ENCODE peak calls at places on chromosomes 16 and 17, in four cellular contexts. One of them, this sample, is unnamed.

GRCh38 chr16:4682616-4683254 is 10.6 kb upstream of the NUDT16L1 start:
- DNase-seq in K562: peak
- DNase-seq in HepG2: peak
- DNase-seq in GM12878: no peak
- DNase-seq in this sample: peak

GRCh38 chr16:57801098-57801855 is 1.0 kb downstream of the KIFC3 start:
- DNase-seq in GM12878: no peak
- DNase-seq in HepG2: no peak
- DNase-seq in K562: no peak
- DNase-seq in this sample: no peak

GRCh38 chr16:30004424-30004776 is 6.4 kb downstream of the DOC2A start:
- DNase-seq in HepG2: no peak
- DNase-seq in K562: no peak
- DNase-seq in GM12878: no peak
- DNase-seq in this sample: no peak

GRCh38 chr17:64679710-64680216 is 17.7 kb upstream of the SMURF2 start:
- DNase-seq in HepG2: peak
- DNase-seq in K562: no peak
- DNase-seq in GM12878: no peak
- DNase-seq in this sample: no peak

GRCh38 chr16:67150058-67150832 is 553 bp downstream of the B3GNT9 start:
- DNase-seq in GM12878: no peak
- DNase-seq in HepG2: no peak
- DNase-seq in K562: peak
- DNase-seq in this sample: peak

GRCh38 chr17:56812971-56813388 is 20.7 kb downstream of the C17orf67 start:
- DNase-seq in GM12878: no peak
- DNase-seq in K562: no peak
- DNase-seq in HepG2: no peak
- DNase-seq in this sample: no peak

GRCh38 chr16:19566362-19566761 is 10.9 kb downstream of the VPS35L start:
- DNase-seq in GM12878: no peak
- DNase-seq in HepG2: no peak
- DNase-seq in K562: no peak
- DNase-seq in this sample: no peak

GRCh38 chr17:35612924-35613521 is 25.9 kb downstream of the AP2B1 start:
- DNase-seq in HepG2: peak
- DNase-seq in GM12878: no peak
- DNase-seq in K562: no peak
- DNase-seq in this sample: peak

GRCh38 chr17:82333279-82334171 is at the start of gene SECTM1:
- DNase-seq in HepG2: no peak
- DNase-seq in K562: no peak
- DNase-seq in GM12878: no peak
- DNase-seq in this sample: peak

GRCh38 chr16:57316390-57317017 is 32.0 kb upstream of the PLLP start:
- DNase-seq in K562: no peak
- DNase-seq in HepG2: no peak
- DNase-seq in GM12878: no peak
- DNase-seq in this sample: no peak

GRCh38 chr17:61053469-61053868 is 346.2 kb upstream of the TBX2 start:
- DNase-seq in HepG2: no peak
- DNase-seq in K562: no peak
- DNase-seq in GM12878: no peak
- DNase-seq in this sample: no peak

GRCh38 chr16:85615014-85615851 is 2.1 kb downstream of the GSE1 start:
- DNase-seq in GM12878: no peak
- DNase-seq in K562: no peak
- DNase-seq in HepG2: peak
- DNase-seq in this sample: peak

GRCh38 chr16:53080345-53081031 is 25.7 kb downstream of the CHD9 start:
- DNase-seq in K562: no peak
- DNase-seq in HepG2: no peak
- DNase-seq in GM12878: no peak
- DNase-seq in this sample: no peak

GRCh38 chr17:45814622-45815606 is 29.8 kb upstream of the SPPL2C start:
- DNase-seq in HepG2: no peak
- DNase-seq in GM12878: no peak
- DNase-seq in K562: no peak
- DNase-seq in this sample: no peak

GRCh38 chr16:67406628-67407027 is 9.6 kb downstream of the ZDHHC1 start:
- DNase-seq in GM12878: no peak
- DNase-seq in HepG2: no peak
- DNase-seq in K562: no peak
- DNase-seq in this sample: no peak

GRCh38 chr17:38448208-38448776 is 20.0 kb downstream of the ARHGAP23 start:
- DNase-seq in K562: no peak
- DNase-seq in HepG2: no peak
- DNase-seq in GM12878: no peak
- DNase-seq in this sample: no peak

GRCh38 chr17:41057547-41057946 is 2.4 kb downstream of the KRTAP2-3 start:
- DNase-seq in K562: no peak
- DNase-seq in HepG2: no peak
- DNase-seq in GM12878: no peak
- DNase-seq in this sample: no peak

GRCh38 chr17:21361020-21361809 is 14.9 kb upstream of the KCNJ12 start:
- DNase-seq in HepG2: no peak
- DNase-seq in K562: no peak
- DNase-seq in GM12878: no peak
- DNase-seq in this sample: no peak

GRCh38 chr17:43812396-43813265 is 20.3 kb downstream of the MPP3 start:
- DNase-seq in HepG2: no peak
- DNase-seq in GM12878: no peak
- DNase-seq in K562: no peak
- DNase-seq in this sample: no peak

GRCh38 chr17:64377769-64378282 is 12.8 kb downstream of the PECAM1 start:
- DNase-seq in HepG2: peak
- DNase-seq in GM12878: no peak
- DNase-seq in K562: no peak
- DNase-seq in this sample: no peak

GRCh38 chr16:66902648-66903543 is 15.8 kb downstream of the CDH16 start:
- DNase-seq in HepG2: no peak
- DNase-seq in GM12878: no peak
- DNase-seq in K562: no peak
- DNase-seq in this sample: no peak

GRCh38 chr17:77391668-77392375 is 251.1 kb downstream of the SEC14L1 start:
- DNase-seq in HepG2: no peak
- DNase-seq in GM12878: no peak
- DNase-seq in K562: no peak
- DNase-seq in this sample: peak

GRCh38 chr17:22310717-22311686 is 618.7 kb downstream of the KCNJ18 start:
- DNase-seq in K562: peak
- DNase-seq in GM12878: no peak
- DNase-seq in HepG2: peak
- DNase-seq in this sample: peak

GRCh38 chr17:62630365-62631085 is 3.1 kb downstream of the MRC2 start:
- DNase-seq in K562: peak
- DNase-seq in GM12878: no peak
- DNase-seq in HepG2: no peak
- DNase-seq in this sample: no peak

GRCh38 chr17:29563816-29564215 is 3.0 kb downstream of the ABHD15 start:
- DNase-seq in GM12878: no peak
- DNase-seq in HepG2: no peak
- DNase-seq in K562: no peak
- DNase-seq in this sample: peak

GRCh38 chr17:50641339-50641725 is 6.7 kb downstream of the ABCC3 start:
- DNase-seq in K562: no peak
- DNase-seq in HepG2: no peak
- DNase-seq in GM12878: no peak
- DNase-seq in this sample: no peak
- TF ChIP-seq ATF3 in K562: no peak
- TF ChIP-seq ATF3 in HepG2: no peak
- TF ChIP-seq ATF3 in GM12878: no peak
- TF ChIP-seq ATF3 in this sample: no peak

DNA sequence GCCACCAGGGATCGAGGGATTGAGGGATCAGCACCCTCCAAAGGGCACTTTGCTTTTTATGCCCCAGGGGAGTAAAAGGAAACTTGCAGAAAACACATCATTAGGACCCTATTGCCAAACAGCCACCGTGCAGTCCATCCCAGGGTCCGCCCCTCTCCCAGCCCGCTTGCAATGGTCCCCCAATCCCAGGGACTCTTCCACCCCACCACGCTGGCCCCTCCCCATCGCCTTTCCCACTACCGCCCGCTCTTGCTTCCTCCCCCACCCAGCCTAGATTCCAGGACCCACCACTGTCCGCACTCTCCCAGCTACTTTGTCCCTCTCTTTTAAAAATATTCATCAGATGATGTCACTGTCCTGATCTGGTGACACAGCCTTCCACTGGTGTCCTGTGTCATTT is 128.1 kb downstream of the RBFOX3 start:
- DNase-seq in GM12878: no peak
- DNase-seq in HepG2: no peak
- DNase-seq in K562: no peak
- DNase-seq in this sample: peak
- TF ChIP-seq NR2C2 in GM12878: no peak
- TF ChIP-seq NR2C2 in HepG2: no peak
- TF ChIP-seq NR2C2 in K562: no peak
- TF ChIP-seq NR2C2 in this sample: no peak

GRCh38 chr17:59631221-59631720 is 11.6 kb downstream of the CLTC start:
- DNase-seq in GM12878: no peak
- DNase-seq in HepG2: no peak
- DNase-seq in K562: no peak
- DNase-seq in this sample: no peak

GRCh38 chr17:59638553-59638952 is 18.9 kb downstream of the CLTC start:
- DNase-seq in K562: no peak
- DNase-seq in GM12878: no peak
- DNase-seq in HepG2: no peak
- DNase-seq in this sample: no peak

GRCh38 chr17:59633658-59634359 is 14.1 kb downstream of the CLTC start:
- DNase-seq in HepG2: no peak
- DNase-seq in GM12878: no peak
- DNase-seq in K562: no peak
- DNase-seq in this sample: no peak

GRCh38 chr17:59632398-59632797 is 12.7 kb downstream of the CLTC start:
- DNase-seq in HepG2: no peak
- DNase-seq in GM12878: no peak
- DNase-seq in K562: no peak
- DNase-seq in this sample: no peak

DNA sequence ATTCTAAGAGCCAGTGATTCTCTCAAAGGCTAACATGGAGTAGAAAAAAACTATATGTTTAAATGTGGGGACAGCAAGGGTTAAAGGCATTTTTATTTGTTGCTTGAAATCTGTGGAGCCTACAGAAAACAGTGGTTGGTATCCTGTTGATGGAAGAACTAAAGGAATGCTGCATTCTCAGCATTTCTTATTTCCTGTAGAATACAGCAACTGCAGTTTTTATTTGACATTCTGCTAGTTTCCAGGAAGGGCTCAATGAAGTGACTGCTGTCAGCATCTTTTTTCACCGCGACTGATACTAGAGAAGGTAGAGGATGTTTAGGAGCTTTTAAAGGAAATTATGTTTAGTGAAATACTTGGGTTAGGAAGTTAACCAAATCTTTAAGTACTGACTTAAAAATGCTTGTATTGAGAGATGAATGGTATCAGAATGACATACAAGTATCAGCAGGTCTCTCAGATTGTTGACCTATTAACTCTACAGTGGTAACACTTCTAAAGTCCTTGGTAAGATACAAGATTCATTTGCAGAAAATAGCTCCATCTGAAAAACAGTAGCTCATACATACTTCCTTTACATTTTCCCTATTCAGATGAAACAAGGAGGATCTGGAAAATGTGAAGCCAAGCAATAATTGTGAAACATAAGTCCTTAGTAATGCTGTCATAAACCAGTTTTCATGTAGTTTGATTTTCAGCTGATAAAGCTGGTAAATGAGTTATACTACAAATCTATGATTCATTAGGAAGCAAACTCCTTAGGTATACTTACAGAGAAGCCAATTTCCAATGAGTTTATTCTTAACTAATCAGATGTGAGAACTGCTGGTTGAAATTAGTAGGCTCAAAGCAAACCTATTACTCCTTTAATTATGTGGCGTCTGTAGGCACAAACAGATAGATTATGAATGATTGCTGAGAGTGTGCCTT is 15.2 kb downstream of the CLTC start:
- DNase-seq in GM12878: no peak
- DNase-seq in K562: no peak
- DNase-seq in HepG2: no peak
- DNase-seq in this sample: no peak
- TF ChIP-seq ATF3 in GM12878: no peak
- TF ChIP-seq ATF3 in K562: no peak
- TF ChIP-seq ATF3 in HepG2: no peak
- TF ChIP-seq ATF3 in this sample: no peak

GRCh38 chr16:12944300-12944699 is 42.9 kb downstream of the SHISA9 start:
- DNase-seq in GM12878: no peak
- DNase-seq in K562: no peak
- DNase-seq in HepG2: no peak
- DNase-seq in this sample: no peak
- TF ChIP-seq NR2C2 in GM12878: no peak
- TF ChIP-seq NR2C2 in K562: no peak
- TF ChIP-seq NR2C2 in HepG2: no peak
- TF ChIP-seq NR2C2 in this sample: no peak

GRCh38 chr17:59890720-59891119 is 2.0 kb downstream of the TUBD1 start:
- DNase-seq in HepG2: peak
- DNase-seq in GM12878: no peak
- DNase-seq in K562: peak
- DNase-seq in this sample: no peak
- TF ChIP-seq ATF3 in HepG2: no peak
- TF ChIP-seq ATF3 in GM12878: no peak
- TF ChIP-seq ATF3 in K562: no peak
- TF ChIP-seq ATF3 in this sample: no peak

GRCh38 chr16:81523387-81524115 is 78.9 kb downstream of the CMIP start:
- DNase-seq in K562: no peak
- DNase-seq in HepG2: no peak
- DNase-seq in GM12878: no peak
- DNase-seq in this sample: no peak

GRCh38 chr16:81520560-81521135 is 76.0 kb downstream of the CMIP start:
- DNase-seq in GM12878: no peak
- DNase-seq in HepG2: no peak
- DNase-seq in K562: no peak
- DNase-seq in this sample: no peak

GRCh38 chr16:81520151-81520470 is 75.5 kb downstream of the CMIP start:
- DNase-seq in GM12878: no peak
- DNase-seq in K562: no peak
- DNase-seq in HepG2: no peak
- DNase-seq in this sample: no peak

GRCh38 chr16:81521141-81521626 is 76.6 kb downstream of the CMIP start:
- DNase-seq in GM12878: no peak
- DNase-seq in K562: peak
- DNase-seq in HepG2: no peak
- DNase-seq in this sample: no peak

GRCh38 chr16:81522141-81522701 is 77.6 kb downstream of the CMIP start:
- DNase-seq in HepG2: no peak
- DNase-seq in GM12878: no peak
- DNase-seq in K562: peak
- DNase-seq in this sample: peak
- TF ChIP-seq NR2C2 in HepG2: no peak
- TF ChIP-seq NR2C2 in GM12878: no peak
- TF ChIP-seq NR2C2 in K562: no peak
- TF ChIP-seq NR2C2 in this sample: no peak

This sample was measured in WTC11.